ENCODE peak calls at places on chromosomes 13 and 19, in eight cellular contexts. C is GM23338, B is IMR-90, I is Peyer's patch, Y is astrocyte, N is stomach, J is ascending aorta, L is body of pancreas. D is an unnamed sample.
A peak's percentile ranks its signal among the peaks of the same experiment; 100 is the strongest.

GRCh38 chr19:42322305-42322704 is 3.1 kb upstream of the MEGF8 start:
- DNase-seq in C (no peak), B (no peak), I (no peak), Y (no peak), N (no peak), J (no peak), L (no peak), D (no peak)

GRCh38 chr19:3547767-3548282 is 8.9 kb downstream of the TEKTIP1 start:
- DNase-seq in C (no peak), B (no peak), I (no peak), Y (no peak), N (no peak), J (no peak), L (no peak), D (no peak)

GRCh38 chr13:106295971-106296370 is 239.5 kb downstream of the EFNB2 start:
- DNase-seq in C (no peak), B (no peak), I (no peak), Y (no peak), N (no peak), J (no peak), L (no peak), D (no peak)

GRCh38 chr13:26787961-26788360 is 27.4 kb upstream of the GPR12 start:
- DNase-seq in C (no peak), B (no peak), I (no peak), Y (no peak), N (no peak), J (no peak), L (no peak), D (no peak)

GRCh38 chr19:17654993-17655392 is 33.2 kb downstream of the UNC13A start:
- DNase-seq in C (peak; percentile 48), B (no peak), I (no peak), Y (no peak), N (no peak), J (no peak), L (no peak), D (peak; percentile 67)

GRCh38 chr19:34313188-34313587 is 51.8 kb upstream of the GPI start:
- DNase-seq in C (no peak), B (peak; percentile 84), I (peak; percentile 55), Y (peak; percentile 80), N (no peak), J (no peak), L (no peak), D (peak; percentile 72)

GRCh38 chr19:1512671-1513491 is at the start of gene ADAMTSL5:
- DNase-seq in C (peak; percentile 69), B (peak; percentile 28), I (peak; percentile 86), Y (no peak), N (peak; percentile 60), J (no peak), L (no peak), D (peak; percentile 82)

GRCh38 chr13:109135018-109135417 is 505.6 kb downstream of the MYO16 start:
- DNase-seq in C (no peak), B (no peak), I (no peak), Y (no peak), N (no peak), J (no peak), L (no peak), D (no peak)

GRCh38 chr13:100797921-100798320 is 123.3 kb upstream of the TMTC4 start:
- DNase-seq in C (no peak), B (no peak), I (no peak), Y (no peak), N (no peak), J (no peak), L (no peak), D (no peak)

GRCh38 chr13:100798739-100799361 is 124.3 kb upstream of the TMTC4 start:
- DNase-seq in C (no peak), B (no peak), I (no peak), Y (no peak), N (no peak), J (no peak), L (no peak), D (no peak)

GRCh38 chr13:100796463-100796862 is 121.9 kb upstream of the TMTC4 start:
- DNase-seq in C (no peak), B (no peak), I (no peak), Y (no peak), N (no peak), J (no peak), L (no peak), D (no peak)

GRCh38 chr13:100803091-100803490 is 128.5 kb upstream of the TMTC4 start:
- DNase-seq in C (no peak), B (no peak), I (no peak), Y (no peak), N (no peak), J (no peak), L (no peak), D (no peak)

GRCh38 chr13:100800283-100800875 is 125.8 kb upstream of the TMTC4 start:
- DNase-seq in C (no peak), B (no peak), I (no peak), Y (no peak), N (no peak), J (no peak), L (no peak), D (no peak)
- TF ChIP-seq CTCF in C (no peak), B (no peak), I (no peak), Y (no peak), N (no peak), J (no peak), L (no peak), D (no peak)

GRCh38 chr13:30396434-30397075 is 25.7 kb upstream of the UBE2L5 start:
- DNase-seq in C (peak; percentile 12), B (peak; percentile 19), I (no peak), Y (peak; percentile 30), N (no peak), J (no peak), L (no peak), D (no peak)
- H3K27ac ChIP-seq in C (no peak overlapping the region), B (no peak overlapping the region), I (peak overlapping the region; percentile 94), Y (no peak overlapping the region), N (no peak overlapping the region), J (no peak overlapping the region), L (no peak overlapping the region), D (peak overlapping the region; percentile 96)

GRCh38 chr13:98308525-98308911 is 131.4 kb upstream of the RNF113B start:
- DNase-seq in C (no peak), B (no peak), I (no peak), Y (no peak), N (no peak), J (no peak), L (no peak), D (no peak)
- H3K4me1 ChIP-seq in C (peaks cover 14% of the 10 kb centered on the region), B (peaks cover 25% of the 10 kb centered on the region), I (peaks cover 17% of the 10 kb centered on the region), Y (no peaks in the 10 kb centered on the region), N (peaks cover 36% of the 10 kb centered on the region), J (no peaks in the 10 kb centered on the region), L (peaks cover 47% of the 10 kb centered on the region), D (no peaks in the 10 kb centered on the region)

GRCh38 chr19:54390942-54391577 is 24.2 kb upstream of the TTYH1 start:
- DNase-seq in C (peak; percentile 94), B (peak; percentile 60), I (no peak), Y (peak; percentile 31), N (peak; percentile 39), J (no peak), L (peak; percentile 71), D (peak; percentile 51)

GRCh38 chr19:54392078-54392477 is 23.2 kb upstream of the TTYH1 start:
- DNase-seq in C (no peak), B (no peak), I (no peak), Y (no peak), N (no peak), J (no peak), L (no peak), D (no peak)

GRCh38 chr19:54393381-54393780 is 21.9 kb upstream of the TTYH1 start:
- DNase-seq in C (no peak), B (no peak), I (no peak), Y (no peak), N (no peak), J (no peak), L (no peak), D (no peak)

GRCh38 chr19:54389556-54389955 is 24.8 kb upstream of the LAIR1 start:
- DNase-seq in C (no peak), B (no peak), I (no peak), Y (no peak), N (no peak), J (no peak), L (no peak), D (no peak)

GRCh38 chr19:54391589-54392061 is 23.6 kb upstream of the TTYH1 start:
- DNase-seq in C (peak; percentile 71), B (no peak), I (no peak), Y (no peak), N (no peak), J (no peak), L (no peak), D (no peak)
- TF ChIP-seq CTCF in C (peak; percentile 38), B (no peak), I (no peak), Y (no peak), N (no peak), J (no peak), L (no peak), D (no peak)

GRCh38 chr19:8557637-8558238 is 19.5 kb downstream of the MYO1F start:
- DNase-seq in C (no peak), B (no peak), I (no peak), Y (no peak), N (no peak), J (no peak), L (no peak), D (no peak)
- H3K27ac ChIP-seq in C (no peak overlapping the region), B (no peak overlapping the region), I (no peak overlapping the region), Y (no peak overlapping the region), N (no peak overlapping the region), J (no peak overlapping the region), L (no peak overlapping the region), D (no peak overlapping the region)

GRCh38 chr19:38045554-38046253 is 138.7 kb downstream of the SIPA1L3 start:
- DNase-seq in C (no peak), B (no peak), I (no peak), Y (no peak), N (no peak), J (no peak), L (no peak), D (no peak)

GRCh38 chr19:38047048-38047435 is 140.0 kb downstream of the SIPA1L3 start:
- DNase-seq in C (no peak), B (no peak), I (no peak), Y (no peak), N (no peak), J (no peak), L (no peak), D (no peak)

GRCh38 chr19:38046254-38047047 is 139.4 kb downstream of the SIPA1L3 start:
- DNase-seq in C (no peak), B (no peak), I (no peak), Y (no peak), N (peak; percentile 35), J (no peak), L (no peak), D (peak; percentile 31)

GRCh38 chr19:38049105-38049649 is 142.2 kb downstream of the SIPA1L3 start:
- DNase-seq in C (no peak), B (no peak), I (no peak), Y (no peak), N (peak; percentile 29), J (no peak), L (no peak), D (no peak)

GRCh38 chr19:38047641-38048040 is 140.6 kb downstream of the SIPA1L3 start:
- DNase-seq in C (no peak), B (no peak), I (no peak), Y (no peak), N (no peak), J (no peak), L (no peak), D (no peak)
- H3K4me1 ChIP-seq in C (peaks cover 22% of the 10 kb centered on the region), B (no peaks in the 10 kb centered on the region), I (no peaks in the 10 kb centered on the region), Y (peaks cover 25% of the 10 kb centered on the region), N (peaks cover 9% of the 10 kb centered on the region), J (no peaks in the 10 kb centered on the region), L (no peaks in the 10 kb centered on the region), D (no peaks in the 10 kb centered on the region)

D was measured in colonic mucosa.